ENCODE peak calls at places on chromosomes 1 and 21, in ten cellular contexts. A is PC-3, P is MM.1S, V is neuronal stem cell, F is IMR-90, O is HCT116, I is mesenchymal stem cell, S is fibroblast of lung, W is GM23248, N is neural progenitor cell. D is an unnamed sample.

GRCh38 chr21:44649701-44650100 is 3.5 kb downstream of the KRTAP10-11 start:
- DNase-seq in S (no peak), O (no peak), I (no peak), N (no peak), V (no peak), F (no peak), W (no peak), P (no peak), A (no peak), D (no peak)

GRCh38 chr21:21200103-21200938 is 202.1 kb downstream of the NCAM2 start:
- DNase-seq in O (no peak), N (no peak), A (peak; percentile 85), S (peak; percentile 100), I (peak; percentile 96), V (no peak), P (no peak), W (peak; percentile 99), F (peak; percentile 99), D (no peak)

GRCh38 chr1:15656464-15656863 is 27.7 kb upstream of the PLEKHM2 start:
- DNase-seq in V (no peak), W (no peak), I (no peak), N (no peak), F (no peak), A (no peak), S (no peak), O (no peak), P (no peak), D (no peak)

GRCh38 chr1:2030076-2030870 is 11.1 kb downstream of the GABRD start:
- DNase-seq in N (no peak), O (no peak), I (no peak), W (no peak), F (no peak), P (no peak), V (no peak), S (no peak), A (no peak), D (no peak)

GRCh38 chr1:169779970-169780369 is 14.7 kb downstream of the METTL18 start:
- DNase-seq in F (peak; percentile 70), I (peak; percentile 20), S (peak; percentile 81), A (peak; percentile 78), O (no peak), W (peak; percentile 14), V (no peak), P (no peak), N (no peak), D (no peak)

GRCh38 chr1:975896-976683 is 5.8 kb downstream of the PERM1 start:
- DNase-seq in V (no peak), W (peak; percentile 83), F (peak; percentile 36), S (peak; percentile 38), A (peak; percentile 80), O (peak; percentile 41), P (peak; percentile 43), N (peak; percentile 89), I (peak; percentile 65), D (no peak)

GRCh38 chr1:32538887-32539583 is at the start of gene ZBTB8A:
- DNase-seq in O (peak; percentile 54), N (no peak), I (peak; percentile 76), P (peak; percentile 48), F (peak; percentile 52), S (peak; percentile 68), V (peak; percentile 44), A (peak; percentile 63), W (peak; percentile 87), D (no peak)

GRCh38 chr1:15799928-15800835 is 7.3 kb downstream of the UQCRHL start:
- DNase-seq in A (peak; percentile 96), S (peak; percentile 41), W (peak; percentile 72), V (no peak), P (no peak), N (peak; percentile 44), I (peak; percentile 65), F (peak; percentile 31), O (peak; percentile 85), D (peak; percentile 100)

GRCh38 chr1:72117621-72118020 is 164.7 kb downstream of the NEGR1 start:
- DNase-seq in O (no peak), A (no peak), I (no peak), V (no peak), N (no peak), W (no peak), P (no peak), F (no peak), S (no peak), D (no peak)

GRCh38 chr1:172421974-172422604 is 1.6 kb downstream of the C1orf105 start:
- DNase-seq in P (no peak), N (no peak), A (no peak), W (no peak), I (no peak), F (no peak), O (no peak), V (no peak), S (no peak), D (no peak)

GRCh38 chr1:67711850-67712202 is 26.8 kb downstream of the GADD45A start:
- DNase-seq in O (no peak), P (no peak), I (peak; percentile 49), S (no peak), V (no peak), W (no peak), A (no peak), F (no peak), N (no peak), D (no peak)
- H3K4me1 ChIP-seq in O (peaks cover 81% of the 10 kb centered on the region), P (no peaks in the 10 kb centered on the region), I (peaks cover 17% of the 10 kb centered on the region), S (peaks cover 28% of the 10 kb centered on the region), V (peaks cover 6% of the 10 kb centered on the region), W (peaks cover 40% of the 10 kb centered on the region), A (peaks cover 67% of the 10 kb centered on the region), F (peaks cover 40% of the 10 kb centered on the region), N (peaks cover 11% of the 10 kb centered on the region), D (peaks cover 58% of the 10 kb centered on the region)

GRCh38 chr1:13456894-13457532 is 46.8 kb downstream of the PRAMEF20 start:
- DNase-seq in N (no peak), W (no peak), F (no peak), P (no peak), A (no peak), O (no peak), V (no peak), S (no peak), I (no peak), D (no peak)

GRCh38 chr1:13450204-13450603 is 40.0 kb downstream of the PRAMEF20 start:
- DNase-seq in I (no peak), A (peak; percentile 70), P (no peak), S (no peak), V (no peak), N (no peak), W (no peak), O (no peak), F (no peak), D (no peak)

DNA sequence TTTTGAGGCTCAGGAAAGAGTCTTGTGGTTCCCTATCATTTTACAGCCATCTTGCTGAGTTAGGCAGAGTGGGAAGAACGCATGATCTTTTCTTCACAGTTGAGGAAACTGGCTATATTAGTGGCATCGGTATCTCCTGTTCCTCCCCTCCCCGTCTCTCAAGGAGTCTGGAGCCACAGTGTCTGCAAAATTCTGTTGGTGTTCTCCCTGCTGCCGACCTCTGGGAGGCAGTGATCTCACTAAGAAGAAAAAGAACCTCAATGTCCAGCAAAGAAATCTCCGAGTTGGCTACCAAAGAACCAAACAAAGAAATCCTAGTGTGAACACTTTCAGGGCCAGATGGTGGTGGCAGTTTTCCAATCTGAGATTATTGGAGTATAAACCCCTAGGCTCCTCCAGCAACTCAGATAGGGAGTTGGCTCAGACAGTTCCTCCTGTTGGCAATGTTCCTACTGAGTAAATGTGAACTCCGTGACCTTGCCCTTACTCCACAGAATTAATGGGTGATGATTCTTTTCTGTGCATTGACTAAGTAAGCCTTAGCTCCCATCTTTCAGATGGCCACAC is 41.2 kb downstream of the PRAMEF20 start:
- DNase-seq in A (peak; percentile 42), W (no peak), O (no peak), V (no peak), F (no peak), N (no peak), S (no peak), P (no peak), I (no peak), D (no peak)
- H3K9ac ChIP-seq in A (no peak overlapping the region), W (no peak overlapping the region), O (no peak overlapping the region), V (no peak overlapping the region), F (no peak overlapping the region), N (no peak overlapping the region), S (no peak overlapping the region), P (no peak overlapping the region), I (no peak overlapping the region), D (no peak overlapping the region)

GRCh38 chr1:40133122-40133665 is 28.0 kb upstream of the RLF start:
- DNase-seq in F (peak; percentile 1), V (no peak), I (no peak), N (no peak), W (peak; percentile 37), O (no peak), A (no peak), P (no peak), S (peak; percentile 33), D (no peak)

GRCh38 chr1:40130892-40131291 is 30.3 kb upstream of the RLF start:
- DNase-seq in N (no peak), S (no peak), W (no peak), I (no peak), P (no peak), A (peak; percentile 78), O (no peak), F (no peak), V (no peak), D (no peak)

GRCh38 chr1:40133839-40134238 is 27.3 kb upstream of the RLF start:
- DNase-seq in A (peak; percentile 31), W (no peak), N (no peak), S (no peak), P (no peak), O (no peak), V (no peak), F (no peak), I (no peak), D (no peak)

GRCh38 chr1:40132383-40133121 is 28.6 kb upstream of the RLF start:
- DNase-seq in F (no peak), N (no peak), W (peak; percentile 39), I (no peak), P (no peak), A (no peak), V (no peak), S (peak; percentile 20), O (no peak), D (no peak)
- H2AFZ ChIP-seq in F (peak overlapping the region; percentile 89), N (no peak overlapping the region), W (peak overlapping the region; percentile 76), I (no peak overlapping the region), P (no peak overlapping the region), A (no peak overlapping the region), V (peak overlapping the region; percentile 15), S (peak overlapping the region; percentile 80), O (no peak overlapping the region), D (no peak overlapping the region)

GRCh38 chr1:207847116-207847515 is 63.8 kb downstream of the CD34 start:
- DNase-seq in O (no peak), W (no peak), N (no peak), F (no peak), V (no peak), A (peak; percentile 91), S (peak; percentile 61), I (no peak), P (no peak), D (no peak)

GRCh38 chr1:207845109-207845508 is 65.8 kb downstream of the CD34 start:
- DNase-seq in S (no peak), N (no peak), W (no peak), V (no peak), A (no peak), O (no peak), P (no peak), F (no peak), I (no peak), D (no peak)

GRCh38 chr1:207850621-207851407 is 60.1 kb downstream of the CD34 start:
- DNase-seq in F (no peak), V (no peak), W (no peak), I (no peak), P (no peak), A (no peak), S (no peak), O (no peak), N (no peak), D (no peak)

GRCh38 chr1:207849016-207849415 is 61.9 kb downstream of the CD34 start:
- DNase-seq in W (no peak), P (no peak), N (no peak), O (no peak), A (no peak), S (no peak), V (no peak), I (no peak), F (no peak), D (no peak)

GRCh38 chr1:207848234-207848633 is 62.7 kb downstream of the CD34 start:
- DNase-seq in S (peak; percentile 65), I (peak; percentile 75), P (no peak), A (peak; percentile 98), W (peak; percentile 85), O (no peak), V (no peak), F (peak; percentile 59), N (no peak), D (peak; percentile 70)
- H3K4me1 ChIP-seq in S (peaks cover 4% of the 10 kb centered on the region), I (peaks cover 4% of the 10 kb centered on the region), P (peaks cover 12% of the 10 kb centered on the region), A (peaks cover 40% of the 10 kb centered on the region), W (peaks cover 10% of the 10 kb centered on the region), O (peaks cover 14% of the 10 kb centered on the region), V (no peaks in the 10 kb centered on the region), F (no peaks in the 10 kb centered on the region), N (peaks cover 1% of the 10 kb centered on the region), D (peaks cover 36% of the 10 kb centered on the region)